ENCODE peak calls at places on chromosomes 7 and 10, in nine cellular contexts. W is fibroblast of lung, L is PC-3, A is kidney, C is IMR-90, T is keratinocyte, R is K562, P is H9, M is neural progenitor cell. F is an unnamed sample.

GRCh38 chr7:22969010-22969431 is 44.9 kb downstream of the HYCC1 start:
- DNase-seq in W (no peak), L (no peak), A (peak; percentile 22), C (no peak), T (no peak), R (no peak), P (no peak), M (no peak), F (no peak)

GRCh38 chr7:40978047-40978446 is 724.8 kb downstream of the INHBA start:
- DNase-seq in W (peak; percentile 14), L (no peak), A (no peak), C (no peak), T (no peak), R (no peak), P (no peak), M (no peak), F (no peak)

GRCh38 chr7:143359769-143360168 is 2.7 kb downstream of the FAM131B start:
- DNase-seq in W (no peak), L (no peak), A (no peak), C (no peak), T (no peak), R (no peak), P (no peak), M (no peak), F (no peak)

GRCh38 chr10:115829501-115830215 is 443.3 kb downstream of the GFRA1 start:
- DNase-seq in W (peak; percentile 62), L (no peak), A (no peak), C (peak; percentile 75), T (no peak), R (no peak), P (no peak), M (peak; percentile 7), F (peak; percentile 6)

GRCh38 chr10:116545122-116545521 is 609 bp upstream of the PNLIP start:
- DNase-seq in W (no peak), L (no peak), A (no peak), C (no peak), T (no peak), R (no peak), P (no peak), M (no peak), F (no peak)

GRCh38 chr7:12127490-12127889 is 83.6 kb upstream of the TMEM106B start:
- DNase-seq in W (peak; percentile 73), L (no peak), A (no peak), C (no peak), T (no peak), R (no peak), P (no peak), M (no peak), F (no peak)

GRCh38 chr10:24665001-24665400 is 58.7 kb downstream of the ARHGAP21 start:
- DNase-seq in W (no peak), L (no peak), A (no peak), C (no peak), T (no peak), R (no peak), P (no peak), M (no peak), F (no peak)

GRCh38 chr10:84269773-84270172 is 24.9 kb downstream of the RGR start:
- DNase-seq in W (peak; percentile 84), L (peak; percentile 83), A (no peak), C (peak; percentile 92), T (peak; percentile 78), R (no peak), P (no peak), M (no peak), F (peak; percentile 79)

GRCh38 chr7:38863609-38864291 is 45.2 kb downstream of the VPS41 start:
- DNase-seq in W (no peak), L (peak; percentile 82), A (peak; percentile 83), C (no peak), T (peak; percentile 45), R (no peak), P (no peak), M (no peak), F (peak; percentile 81)

GRCh38 chr7:101553018-101553770 is 75.9 kb downstream of the MYL10 start:
- DNase-seq in W (no peak), L (no peak), A (peak; percentile 54), C (no peak), T (no peak), R (no peak), P (peak; percentile 24), M (no peak), F (no peak)

GRCh38 chr10:17229967-17230682 is 2.1 kb downstream of the VIM start:
- DNase-seq in W (peak; percentile 76), L (peak; percentile 70), A (peak; percentile 96), C (peak; percentile 55), T (no peak), R (peak; percentile 93), P (peak; percentile 89), M (peak; percentile 93), F (peak; percentile 80)

GRCh38 chr10:17227367-17228080 is 517 bp upstream of the VIM start:
- DNase-seq in W (no peak), L (no peak), A (no peak), C (peak; percentile 39), T (no peak), R (peak; percentile 43), P (no peak), M (no peak), F (no peak)

GRCh38 chr10:17229016-17229716 is 1.1 kb downstream of the VIM start:
- DNase-seq in W (peak; percentile 90), L (peak; percentile 40), A (peak; percentile 97), C (peak; percentile 89), T (no peak), R (peak; percentile 80), P (peak; percentile 64), M (peak; percentile 89), F (peak; percentile 76)

GRCh38 chr10:17228081-17229015 is at the start of gene VIM:
- DNase-seq in W (peak; percentile 98), L (peak; percentile 82), A (peak; percentile 97), C (peak; percentile 96), T (peak; percentile 80), R (peak; percentile 94), P (peak; percentile 87), M (peak; percentile 94), F (peak; percentile 97)

GRCh38 chr10:17229717-17229966 is 1.6 kb downstream of the VIM start:
- DNase-seq in W (peak; percentile 55), L (no peak), A (no peak), C (no peak), T (no peak), R (no peak), P (peak; percentile 73), M (peak; percentile 73), F (peak; percentile 59)
- TF ChIP-seq CTCF in W (no peak), L (no peak), A (peak; percentile 1), C (no peak), T (no peak), R (no peak), P (no peak), M (no peak), F (no peak)

GRCh38 chr10:124704428-124704805 is 39.8 kb downstream of the FAM53B start:
- DNase-seq in W (no peak), L (no peak), A (no peak), C (no peak), T (no peak), R (no peak), P (no peak), M (no peak), F (no peak)
- H3K4me1 ChIP-seq in W (peaks cover 19% of the 10 kb centered on the region), L (no peaks in the 10 kb centered on the region), A (peaks cover 96% of the 10 kb centered on the region), C (peaks cover 31% of the 10 kb centered on the region), T (peaks cover 4% of the 10 kb centered on the region), R (peaks cover 32% of the 10 kb centered on the region), P (peaks cover 8% of the 10 kb centered on the region), M (peaks cover 22% of the 10 kb centered on the region), F (peaks cover 11% of the 10 kb centered on the region)

DNA sequence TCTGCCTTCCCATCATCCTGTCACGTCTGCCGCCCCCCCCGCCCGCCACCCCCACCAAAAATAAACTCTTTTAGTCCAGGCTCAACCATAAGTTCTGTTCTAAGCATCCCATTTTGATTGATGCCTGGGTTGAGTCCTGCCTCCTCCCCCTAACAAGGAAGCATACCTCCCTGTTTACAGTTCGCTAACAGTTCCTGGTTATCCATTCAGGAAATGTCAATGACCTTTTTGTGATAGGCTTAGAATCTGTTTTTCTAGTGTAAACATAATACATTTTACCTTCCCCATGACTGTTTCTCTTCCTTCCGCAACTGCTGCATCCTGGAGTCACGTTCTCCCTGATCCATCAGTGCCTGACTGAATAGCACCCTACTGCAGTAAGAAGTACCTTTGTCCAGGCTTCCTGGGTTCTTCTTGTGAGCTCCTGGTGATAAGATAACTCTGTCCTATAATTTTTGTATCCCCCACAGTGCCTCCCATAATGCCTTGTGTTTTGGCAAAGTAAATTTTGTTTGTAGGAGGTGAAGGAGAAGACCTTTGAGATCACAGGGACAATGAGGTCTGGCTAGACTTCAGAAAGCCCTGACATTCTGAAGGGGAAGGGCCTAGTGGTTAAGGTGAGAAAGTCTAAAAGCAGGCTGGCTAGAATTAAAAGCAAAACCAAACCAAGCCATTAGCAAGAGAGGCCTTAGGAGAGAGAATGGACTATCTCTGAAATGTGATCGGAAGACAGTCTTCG is 7.3 kb downstream of the AGFG2 start:
- DNase-seq in W (peak; percentile 8), L (peak; percentile 45), A (no peak), C (no peak), T (no peak), R (no peak), P (no peak), M (no peak), F (no peak)
- H3K9ac ChIP-seq in W (no peak overlapping the region), L (no peak overlapping the region), A (peak overlapping the region; percentile 1), C (peak overlapping the region; percentile 63), T (peak overlapping the region; percentile 55), R (peak overlapping the region; percentile 68), P (no peak overlapping the region), M (no peak overlapping the region), F (no peak overlapping the region)

GRCh38 chr7:45111298-45112223 is at the start of gene TBRG4:
- DNase-seq in W (peak; percentile 92), L (peak; percentile 95), A (peak; percentile 98), C (peak; percentile 91), T (peak; percentile 33), R (peak; percentile 98), P (peak; percentile 93), M (peak; percentile 98), F (peak; percentile 92)
- TF ChIP-seq CTCF in W (peak; percentile 29), L (peak; percentile 54), A (peak; percentile 15), C (peak; percentile 44), T (no peak), R (peak; percentile 73), P (peak; percentile 41), M (peak; percentile 51), F (peak; percentile 14)

F was measured in mammary epithelial cell.